ENCODE peak calls at places on chromosomes 5 and 9, in six cellular contexts. One of them, this sample, is unnamed.

GRCh38 chr5:96387616-96388015 is 45.4 kb downstream of the PCSK1 start:
- DNase-seq in epithelial cell of esophagus: no peak
- DNase-seq in Calu3: no peak
- DNase-seq in AG10803: peak
- DNase-seq in BJ: no peak
- DNase-seq in GM23338: no peak
- DNase-seq in this sample: no peak

GRCh38 chr9:5846501-5846921 is 13.6 kb upstream of the ERMP1 start:
- DNase-seq in BJ: no peak
- DNase-seq in Calu3: no peak
- DNase-seq in AG10803: peak
- DNase-seq in epithelial cell of esophagus: peak
- DNase-seq in GM23338: no peak
- DNase-seq in this sample: peak

GRCh38 chr5:36496471-36496870 is 109.9 kb upstream of the SLC1A3 start:
- DNase-seq in AG10803: no peak
- DNase-seq in GM23338: no peak
- DNase-seq in Calu3: no peak
- DNase-seq in BJ: no peak
- DNase-seq in epithelial cell of esophagus: no peak
- DNase-seq in this sample: no peak

GRCh38 chr5:107875834-107876233 is 205.1 kb upstream of the EFNA5 start:
- DNase-seq in Calu3: peak
- DNase-seq in AG10803: peak
- DNase-seq in epithelial cell of esophagus: no peak
- DNase-seq in GM23338: peak
- DNase-seq in BJ: no peak
- DNase-seq in this sample: peak

GRCh38 chr9:108108802-108109448 is 619.4 kb upstream of the KLF4 start:
- DNase-seq in BJ: peak
- DNase-seq in Calu3: no peak
- DNase-seq in AG10803: peak
- DNase-seq in GM23338: no peak
- DNase-seq in epithelial cell of esophagus: no peak
- DNase-seq in this sample: no peak

GRCh38 chr5:56610093-56610698 is 205.2 kb upstream of the MAP3K1 start:
- DNase-seq in BJ: no peak
- DNase-seq in Calu3: no peak
- DNase-seq in GM23338: no peak
- DNase-seq in epithelial cell of esophagus: peak
- DNase-seq in AG10803: no peak
- DNase-seq in this sample: peak

GRCh38 chr5:61768692-61769281 is 436.7 kb downstream of the ZSWIM6 start:
- DNase-seq in epithelial cell of esophagus: peak
- DNase-seq in BJ: no peak
- DNase-seq in GM23338: peak
- DNase-seq in Calu3: peak
- DNase-seq in AG10803: no peak
- DNase-seq in this sample: peak

GRCh38 chr9:133023117-133023890 is 7.5 kb upstream of the GTF3C5 start:
- DNase-seq in Calu3: no peak
- DNase-seq in AG10803: no peak
- DNase-seq in BJ: no peak
- DNase-seq in epithelial cell of esophagus: peak
- DNase-seq in GM23338: peak
- DNase-seq in this sample: no peak

GRCh38 chr5:65721050-65721774 is 697 bp downstream of the SGTB start:
- DNase-seq in Calu3: peak
- DNase-seq in epithelial cell of esophagus: peak
- DNase-seq in BJ: no peak
- DNase-seq in AG10803: peak
- DNase-seq in GM23338: peak
- DNase-seq in this sample: peak

GRCh38 chr9:98231770-98232478 is 23.5 kb downstream of the TBC1D2 start:
- DNase-seq in BJ: no peak
- DNase-seq in GM23338: no peak
- DNase-seq in AG10803: peak
- DNase-seq in Calu3: no peak
- DNase-seq in epithelial cell of esophagus: peak
- DNase-seq in this sample: peak

GRCh38 chr5:170107674-170108073 is 2.0 kb downstream of the FOXI1 start:
- DNase-seq in GM23338: no peak
- DNase-seq in epithelial cell of esophagus: no peak
- DNase-seq in BJ: no peak
- DNase-seq in Calu3: no peak
- DNase-seq in AG10803: no peak
- DNase-seq in this sample: no peak

GRCh38 chr9:16705121-16705604 is 165.3 kb downstream of the BNC2 start:
- DNase-seq in GM23338: peak
- DNase-seq in Calu3: peak
- DNase-seq in epithelial cell of esophagus: peak
- DNase-seq in AG10803: peak
- DNase-seq in BJ: peak
- DNase-seq in this sample: peak

GRCh38 chr9:111287127-111287526 is 42.9 kb downstream of the OR2K2 start:
- DNase-seq in epithelial cell of esophagus: peak
- DNase-seq in GM23338: peak
- DNase-seq in BJ: peak
- DNase-seq in AG10803: peak
- DNase-seq in Calu3: no peak
- DNase-seq in this sample: peak

GRCh38 chr5:50709471-50709870 is 43.0 kb downstream of the PARP8 start:
- DNase-seq in AG10803: peak
- DNase-seq in Calu3: no peak
- DNase-seq in epithelial cell of esophagus: peak
- DNase-seq in GM23338: no peak
- DNase-seq in BJ: no peak
- DNase-seq in this sample: peak

GRCh38 chr9:127264462-127265040 is at the start of gene GARNL3:
- DNase-seq in Calu3: no peak
- DNase-seq in epithelial cell of esophagus: no peak
- DNase-seq in BJ: no peak
- DNase-seq in GM23338: peak
- DNase-seq in AG10803: no peak
- DNase-seq in this sample: no peak

GRCh38 chr5:23014251-23014650 is 161.1 kb upstream of the CDH12 start:
- DNase-seq in AG10803: no peak
- DNase-seq in epithelial cell of esophagus: no peak
- DNase-seq in BJ: no peak
- DNase-seq in Calu3: no peak
- DNase-seq in GM23338: no peak
- DNase-seq in this sample: no peak

GRCh38 chr5:109826426-109826825 is 136.7 kb downstream of the MAN2A1 start:
- DNase-seq in GM23338: no peak
- DNase-seq in epithelial cell of esophagus: peak
- DNase-seq in AG10803: no peak
- DNase-seq in BJ: no peak
- DNase-seq in Calu3: no peak
- DNase-seq in this sample: peak

GRCh38 chr9:71909887-71910601 is 949 bp downstream of the ABHD17B start:
- DNase-seq in GM23338: peak
- DNase-seq in AG10803: peak
- DNase-seq in epithelial cell of esophagus: peak
- DNase-seq in Calu3: peak
- DNase-seq in BJ: no peak
- DNase-seq in this sample: peak

GRCh38 chr9:73411494-73411893 is 259.8 kb downstream of the ANXA1 start:
- DNase-seq in epithelial cell of esophagus: no peak
- DNase-seq in GM23338: peak
- DNase-seq in Calu3: no peak
- DNase-seq in BJ: no peak
- DNase-seq in AG10803: no peak
- DNase-seq in this sample: no peak

GRCh38 chr5:179488464-179488863 is 61.9 kb upstream of the RUFY1 start:
- DNase-seq in AG10803: peak
- DNase-seq in GM23338: no peak
- DNase-seq in epithelial cell of esophagus: no peak
- DNase-seq in BJ: no peak
- DNase-seq in Calu3: no peak
- DNase-seq in this sample: no peak

GRCh38 chr5:177457239-177458121 is 10.9 kb downstream of the PRR7 start:
- DNase-seq in epithelial cell of esophagus: peak
- DNase-seq in BJ: peak
- DNase-seq in Calu3: peak
- DNase-seq in GM23338: peak
- DNase-seq in AG10803: peak
- DNase-seq in this sample: peak

DNA sequence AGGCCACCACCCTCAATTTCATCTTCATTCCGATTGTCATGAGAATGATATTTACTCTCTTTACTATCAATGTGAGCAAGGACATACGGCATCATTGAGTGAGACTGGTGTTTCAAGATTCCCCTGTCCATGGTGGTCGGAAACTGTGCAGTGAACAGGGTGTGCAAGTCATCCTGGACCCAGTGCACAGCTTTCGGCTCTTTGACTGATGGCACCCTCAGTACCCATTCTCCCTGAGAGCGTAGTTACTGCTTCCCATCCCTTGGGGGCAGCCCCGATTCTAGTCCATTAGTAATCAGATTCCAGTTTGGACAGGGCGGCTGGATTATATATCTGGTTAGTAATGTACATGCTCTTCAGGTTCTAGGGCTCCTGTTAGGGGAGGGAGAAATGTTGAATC is 61.7 kb upstream of the SUB1 start:
- DNase-seq in BJ: no peak
- DNase-seq in GM23338: peak
- DNase-seq in epithelial cell of esophagus: no peak
- DNase-seq in AG10803: no peak
- DNase-seq in Calu3: peak
- DNase-seq in this sample: no peak
- TF ChIP-seq CTCF in BJ: no peak
- TF ChIP-seq CTCF in GM23338: peak
- TF ChIP-seq CTCF in epithelial cell of esophagus: no peak
- TF ChIP-seq CTCF in AG10803: no peak
- TF ChIP-seq CTCF in Calu3: no peak
- TF ChIP-seq CTCF in this sample: no peak

GRCh38 chr9:38705917-38706316 is 14.0 kb downstream of the FAM240B start:
- DNase-seq in Calu3: no peak
- DNase-seq in AG10803: no peak
- DNase-seq in GM23338: no peak
- DNase-seq in BJ: no peak
- DNase-seq in epithelial cell of esophagus: no peak
- DNase-seq in this sample: no peak

GRCh38 chr9:38713426-38713825 is 6.5 kb downstream of the FAM240B start:
- DNase-seq in GM23338: no peak
- DNase-seq in BJ: peak
- DNase-seq in AG10803: peak
- DNase-seq in Calu3: no peak
- DNase-seq in epithelial cell of esophagus: peak
- DNase-seq in this sample: peak

GRCh38 chr9:38706493-38706892 is 13.4 kb downstream of the FAM240B start:
- DNase-seq in AG10803: no peak
- DNase-seq in epithelial cell of esophagus: no peak
- DNase-seq in GM23338: no peak
- DNase-seq in Calu3: no peak
- DNase-seq in BJ: no peak
- DNase-seq in this sample: no peak

GRCh38 chr9:38708759-38709158 is 11.2 kb downstream of the FAM240B start:
- DNase-seq in epithelial cell of esophagus: no peak
- DNase-seq in AG10803: no peak
- DNase-seq in Calu3: no peak
- DNase-seq in GM23338: no peak
- DNase-seq in BJ: no peak
- DNase-seq in this sample: no peak

GRCh38 chr9:38707885-38708640 is 11.9 kb downstream of the FAM240B start:
- DNase-seq in GM23338: peak
- DNase-seq in epithelial cell of esophagus: peak
- DNase-seq in Calu3: no peak
- DNase-seq in BJ: no peak
- DNase-seq in AG10803: no peak
- DNase-seq in this sample: peak
- TF ChIP-seq CTCF in GM23338: peak
- TF ChIP-seq CTCF in epithelial cell of esophagus: peak
- TF ChIP-seq CTCF in Calu3: no peak
- TF ChIP-seq CTCF in BJ: peak
- TF ChIP-seq CTCF in AG10803: no peak
- TF ChIP-seq CTCF in this sample: no peak

DNA sequence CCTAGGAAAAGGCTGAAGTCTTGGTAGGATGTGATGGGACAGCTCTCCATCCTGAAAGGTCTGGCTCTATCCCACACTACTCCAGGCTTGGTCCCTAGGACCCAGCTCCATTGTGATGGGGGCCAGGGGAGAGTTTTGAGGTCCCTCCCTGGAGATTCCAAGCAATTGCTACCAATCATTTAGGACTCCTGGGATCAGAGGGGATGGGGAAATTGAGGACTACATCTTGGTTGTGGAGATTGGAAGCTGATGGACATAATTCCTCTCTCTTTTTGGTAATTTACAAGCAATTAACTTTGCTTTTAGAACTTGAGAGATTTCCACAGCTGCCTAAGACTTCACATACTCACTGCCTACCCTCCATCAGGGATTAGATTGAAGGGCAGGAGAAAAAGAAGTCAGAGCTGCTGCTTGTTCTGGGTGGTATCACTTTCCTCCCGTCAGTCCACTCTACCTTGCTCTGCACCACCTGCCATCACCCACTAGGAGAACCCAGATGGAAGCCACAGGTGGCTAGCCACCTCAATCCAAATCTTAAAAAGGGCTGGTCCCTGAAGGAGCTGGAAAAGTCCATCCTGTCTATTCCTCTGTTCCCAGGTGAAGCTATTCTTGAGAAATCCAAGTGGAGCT is 10.6 kb downstream of the IRF1 start:
- DNase-seq in Calu3: no peak
- DNase-seq in GM23338: no peak
- DNase-seq in AG10803: no peak
- DNase-seq in epithelial cell of esophagus: no peak
- DNase-seq in BJ: no peak
- DNase-seq in this sample: no peak
- TF ChIP-seq CTCF in Calu3: no peak
- TF ChIP-seq CTCF in GM23338: no peak
- TF ChIP-seq CTCF in AG10803: no peak
- TF ChIP-seq CTCF in epithelial cell of esophagus: peak
- TF ChIP-seq CTCF in BJ: no peak
- TF ChIP-seq CTCF in this sample: no peak

GRCh38 chr5:27652505-27652904 is 614.1 kb upstream of the CDH9 start:
- DNase-seq in epithelial cell of esophagus: peak
- DNase-seq in Calu3: no peak
- DNase-seq in GM23338: peak
- DNase-seq in AG10803: no peak
- DNase-seq in BJ: no peak
- DNase-seq in this sample: peak
- TF ChIP-seq CTCF in epithelial cell of esophagus: peak
- TF ChIP-seq CTCF in Calu3: no peak
- TF ChIP-seq CTCF in GM23338: peak
- TF ChIP-seq CTCF in AG10803: no peak
- TF ChIP-seq CTCF in BJ: no peak
- TF ChIP-seq CTCF in this sample: peak

GRCh38 chr9:135924628-135925338 is 17.4 kb upstream of the CAMSAP1 start:
- DNase-seq in GM23338: peak
- DNase-seq in epithelial cell of esophagus: no peak
- DNase-seq in Calu3: no peak
- DNase-seq in AG10803: peak
- DNase-seq in BJ: no peak
- DNase-seq in this sample: no peak
- TF ChIP-seq CTCF in GM23338: peak
- TF ChIP-seq CTCF in epithelial cell of esophagus: no peak
- TF ChIP-seq CTCF in Calu3: no peak
- TF ChIP-seq CTCF in AG10803: no peak
- TF ChIP-seq CTCF in BJ: no peak
- TF ChIP-seq CTCF in this sample: no peak

This sample was measured in MCF 10A.